ENCODE peak calls at places on chromosomes 1 and 21, in four cellular contexts. One of them, this sample, is unnamed.

GRCh38 chr1:64969305-64970066 is 3.1 kb upstream of the JAK1 start:
- DNase-seq in HuH-7.5: no peak
- DNase-seq in suprapubic skin: no peak
- DNase-seq in body of pancreas: no peak
- DNase-seq in this sample: peak; percentile 55

GRCh38 chr1:28296401-28297220 is 32.2 kb upstream of the MED18 start:
- DNase-seq in HuH-7.5: peak; percentile 47
- DNase-seq in suprapubic skin: no peak
- DNase-seq in body of pancreas: peak; percentile 84
- DNase-seq in this sample: no peak

GRCh38 chr1:226568975-226569741 is 20.6 kb downstream of the STUM start:
- DNase-seq in HuH-7.5: no peak
- DNase-seq in suprapubic skin: no peak
- DNase-seq in body of pancreas: no peak
- DNase-seq in this sample: no peak

GRCh38 chr21:36708512-36709029 is 9.7 kb downstream of the SIM2 start:
- DNase-seq in HuH-7.5: no peak
- DNase-seq in suprapubic skin: no peak
- DNase-seq in body of pancreas: no peak
- DNase-seq in this sample: no peak

GRCh38 chr1:115771847-115772457 is 3.4 kb upstream of the CASQ2 start:
- DNase-seq in HuH-7.5: peak; percentile 47
- DNase-seq in suprapubic skin: no peak
- DNase-seq in body of pancreas: peak; percentile 80
- DNase-seq in this sample: peak; percentile 94

GRCh38 chr21:37072239-37072987 is 458 bp downstream of the PIGP start:
- DNase-seq in HuH-7.5: peak; percentile 27
- DNase-seq in suprapubic skin: peak; percentile 86
- DNase-seq in body of pancreas: peak; percentile 84
- DNase-seq in this sample: peak; percentile 95

GRCh38 chr21:17118638-17119384 is 394.0 kb upstream of the CXADR start:
- DNase-seq in HuH-7.5: no peak
- DNase-seq in suprapubic skin: no peak
- DNase-seq in body of pancreas: no peak
- DNase-seq in this sample: no peak

GRCh38 chr1:187477103-187477502 is 648.4 kb downstream of the PLA2G4A start:
- DNase-seq in HuH-7.5: no peak
- DNase-seq in suprapubic skin: no peak
- DNase-seq in body of pancreas: no peak
- DNase-seq in this sample: peak; percentile 1

GRCh38 chr1:202130816-202131522 is 8.3 kb downstream of the GPR37L1 start:
- DNase-seq in HuH-7.5: no peak
- DNase-seq in suprapubic skin: no peak
- DNase-seq in body of pancreas: no peak
- DNase-seq in this sample: no peak

GRCh38 chr1:152048641-152048970 is 11.8 kb upstream of the S100A11 start:
- DNase-seq in HuH-7.5: no peak
- DNase-seq in suprapubic skin: no peak
- DNase-seq in body of pancreas: no peak
- DNase-seq in this sample: no peak

GRCh38 chr1:245258271-245258920 is 103.6 kb downstream of the KIF26B start:
- DNase-seq in HuH-7.5: no peak
- DNase-seq in suprapubic skin: no peak
- DNase-seq in body of pancreas: peak; percentile 77
- DNase-seq in this sample: no peak

GRCh38 chr1:147837845-147838363 is 64.7 kb upstream of the GJA8 start:
- DNase-seq in HuH-7.5: no peak
- DNase-seq in suprapubic skin: no peak
- DNase-seq in body of pancreas: no peak
- DNase-seq in this sample: no peak

GRCh38 chr1:99943238-99943794 is 26.5 kb upstream of the SLC35A3 start:
- DNase-seq in HuH-7.5: no peak
- DNase-seq in suprapubic skin: no peak
- DNase-seq in body of pancreas: no peak
- DNase-seq in this sample: peak; percentile 26

GRCh38 chr1:22889213-22889827 is 83.3 kb downstream of the LACTBL1 start:
- DNase-seq in HuH-7.5: peak; percentile 54
- DNase-seq in suprapubic skin: no peak
- DNase-seq in body of pancreas: peak; percentile 25
- DNase-seq in this sample: peak; percentile 68

GRCh38 chr1:24830680-24831272 is 85.5 kb downstream of the CLIC4 start:
- DNase-seq in HuH-7.5: no peak
- DNase-seq in suprapubic skin: no peak
- DNase-seq in body of pancreas: no peak
- DNase-seq in this sample: peak; percentile 78

GRCh38 chr1:184483101-184483813 is 96.4 kb downstream of the C1orf21 start:
- DNase-seq in HuH-7.5: no peak
- DNase-seq in suprapubic skin: no peak
- DNase-seq in body of pancreas: peak; percentile 83
- DNase-seq in this sample: peak; percentile 66